ENCODE peak calls at places on chromosome 1, in four cellular contexts. P, B, M and Z are unnamed samples.

GRCh38 chr1:216420746-216421145 is 2.5 kb downstream of the USH2A start:
- DNase-seq in M (no peak), P (no peak), B (no peak), Z (no peak)

GRCh38 chr1:205519541-205520131 is 15.2 kb downstream of the CDK18 start:
- DNase-seq in M (no peak), B (peak), P (no peak), Z (no peak)

GRCh38 chr1:48674641-48675040 is 102.0 kb downstream of the BEND5 start:
- DNase-seq in M (no peak), B (no peak), P (peak), Z (peak)

GRCh38 chr1:205922806-205923205 is 20.4 kb downstream of the SLC26A9 start:
- DNase-seq in P (no peak), M (no peak), B (peak), Z (no peak)

GRCh38 chr1:116336250-116336649 is 36.8 kb upstream of the ATP1A1 start:
- DNase-seq in M (no peak), P (no peak), B (no peak), Z (no peak)

GRCh38 chr1:109535971-109536491 is 3.6 kb upstream of the GPR61 start:
- DNase-seq in B (no peak), M (no peak), P (no peak), Z (peak)

GRCh38 chr1:150186789-150187559 is 37.3 kb downstream of the PLEKHO1 start:
- DNase-seq in M (no peak), B (no peak), P (peak), Z (peak)

GRCh38 chr1:94709891-94710581 is 110.1 kb upstream of the SLC44A3 start:
- DNase-seq in P (peak), B (no peak), M (no peak), Z (no peak)

GRCh38 chr1:31122779-31123178 is 57.3 kb upstream of the PUM1 start:
- DNase-seq in P (peak), B (no peak), M (no peak), Z (no peak)

GRCh38 chr1:225882008-225882698 is at the start of gene TMEM63A:
- DNase-seq in B (peak), P (peak), M (peak), Z (peak)

GRCh38 chr1:34867421-34867820 is 7.9 kb upstream of the SMIM12 start:
- DNase-seq in B (no peak), M (no peak), P (no peak), Z (no peak)

GRCh38 chr1:118159578-118159977 is 25.4 kb downstream of the SPAG17 start:
- DNase-seq in P (no peak), B (no peak), M (no peak), Z (no peak)

GRCh38 chr1:226082959-226083302 is 20.4 kb downstream of the H3-3A start:
- DNase-seq in M (no peak), B (peak), P (no peak), Z (peak)

GRCh38 chr1:23224721-23225648 is 7.7 kb upstream of the HTR1D start:
- DNase-seq in P (peak), B (no peak), M (no peak), Z (peak)

GRCh38 chr1:74205236-74205635 is 7.2 kb downstream of the FPGT start:
- DNase-seq in P (peak), B (no peak), M (no peak), Z (no peak)

GRCh38 chr1:245931450-245931849 is 575.6 kb downstream of the SMYD3 start:
- DNase-seq in M (no peak), B (no peak), P (no peak), Z (no peak)

GRCh38 chr1:54487571-54488050 is 60.4 kb upstream of the ACOT11 start:
- DNase-seq in P (no peak), M (peak), B (peak), Z (no peak)

GRCh38 chr1:121522061-121522759 is 337.4 kb downstream of the SRGAP2C start:
- DNase-seq in P (no peak), M (no peak), B (no peak), Z (no peak)

GRCh38 chr1:164703971-164704411 is 145.0 kb downstream of the PBX1 start:
- DNase-seq in P (no peak), M (no peak), B (no peak), Z (no peak)

GRCh38 chr1:206723500-206724472 is 39.1 kb downstream of the MAPKAPK2 start:
- DNase-seq in M (no peak), B (no peak), P (peak), Z (peak)

GRCh38 chr1:30609336-30610280 is 113.8 kb downstream of the MATN1 start:
- DNase-seq in B (no peak), P (no peak), M (peak), Z (no peak)

GRCh38 chr1:88595355-88595754 is 88.7 kb upstream of the PKN2 start:
- DNase-seq in P (peak), B (no peak), M (no peak), Z (peak)

GRCh38 chr1:34070201-34070836 is 94.7 kb downstream of the CSMD2 start:
- DNase-seq in M (no peak), B (no peak), P (no peak), Z (peak)

GRCh38 chr1:225794954-225795353 is 15.0 kb upstream of the EPHX1 start:
- DNase-seq in B (no peak), P (no peak), M (no peak), Z (no peak)

GRCh38 chr1:99548924-99549605 is 96.8 kb upstream of the PALMD start:
- DNase-seq in M (no peak), P (peak), B (no peak), Z (no peak)

GRCh38 chr1:8671313-8671917 is 146.0 kb downstream of the RERE start:
- DNase-seq in B (no peak), P (peak), M (no peak), Z (peak)

GRCh38 chr1:56123421-56123820 is 455.9 kb downstream of the PLPP3 start:
- DNase-seq in B (no peak), P (peak), M (no peak), Z (no peak)

DNA sequence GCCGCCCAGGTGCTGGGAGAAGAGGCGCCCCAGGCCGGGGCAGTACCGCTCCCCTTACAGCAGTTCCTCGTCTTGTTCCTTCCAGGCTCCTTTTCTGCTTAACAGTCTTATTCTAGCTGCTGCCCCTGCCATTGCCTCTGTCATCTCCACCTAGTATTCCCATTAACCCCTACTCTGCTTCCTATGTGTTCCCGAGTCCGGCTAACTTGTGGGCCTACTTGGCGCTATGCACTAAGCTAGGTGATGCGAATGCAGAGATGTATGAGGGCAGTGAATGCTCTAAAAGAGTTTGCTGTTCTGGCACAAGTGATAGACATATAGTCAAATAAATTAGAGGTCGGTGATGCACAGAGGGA is 276 bp upstream of the IQGAP3 start:
- DNase-seq in M (no peak), B (no peak), P (no peak), Z (no peak)
- H3K56ac ChIP-seq in M (no peak), B (no peak), P (no peak), Z (no peak)

DNA sequence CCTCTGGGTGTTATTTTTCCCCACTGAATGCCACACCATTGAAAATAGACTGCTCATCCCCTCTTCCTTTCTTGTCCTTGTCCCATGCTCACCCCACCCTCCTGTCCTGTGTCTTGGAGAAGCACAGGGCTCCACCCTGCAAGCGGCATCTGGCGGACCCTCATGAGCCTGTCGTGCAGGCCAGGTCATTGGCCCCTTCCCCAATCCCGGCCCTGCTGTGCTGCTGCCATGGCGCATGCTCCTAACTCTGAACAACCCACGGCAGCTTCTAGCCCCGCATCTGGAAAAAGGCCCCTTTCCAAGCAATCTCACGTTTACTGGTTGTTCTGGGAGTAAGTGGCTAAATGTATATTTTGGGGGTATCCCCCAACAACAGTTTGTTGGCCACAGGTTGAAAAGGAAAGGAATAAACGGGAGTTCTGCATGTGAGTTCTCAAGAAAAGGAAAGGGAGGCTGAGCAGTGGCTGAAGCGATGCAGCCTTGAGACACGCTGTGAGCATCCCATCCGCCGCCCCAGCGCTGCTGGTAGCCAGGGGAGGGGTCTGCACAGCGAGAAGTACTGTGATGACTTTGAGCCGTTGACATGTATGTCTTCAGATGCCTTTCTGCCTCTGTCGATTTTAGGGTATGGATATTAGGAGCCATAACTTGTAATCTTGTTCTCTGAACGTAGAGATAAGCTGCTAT is 16.3 kb downstream of the AGMAT start:
- DNase-seq in M (no peak), B (no peak), P (no peak), Z (no peak)
- H2BK15ac ChIP-seq in M (no peak), B (no peak), P (no peak), Z (no peak)

GRCh38 chr1:184889902-184890301 is 84.4 kb downstream of the NIBAN1 start:
- DNase-seq in P (no peak), B (no peak), M (no peak), Z (no peak)
- H3K56ac ChIP-seq in P (no peak), B (no peak), M (no peak), Z (no peak)

GRCh38 chr1:2356401-2356800 is 35.0 kb downstream of the MORN1 start:
- DNase-seq in P (no peak), B (no peak), M (no peak), Z (no peak)

GRCh38 chr1:2354511-2355407 is 36.6 kb downstream of the MORN1 start:
- DNase-seq in M (no peak), B (no peak), P (no peak), Z (no peak)

GRCh38 chr1:2353907-2354438 is 37.4 kb downstream of the MORN1 start:
- DNase-seq in P (no peak), M (no peak), B (no peak), Z (no peak)

GRCh38 chr1:2356911-2357845 is 34.2 kb downstream of the MORN1 start:
- DNase-seq in P (no peak), B (no peak), M (no peak), Z (no peak)

DNA sequence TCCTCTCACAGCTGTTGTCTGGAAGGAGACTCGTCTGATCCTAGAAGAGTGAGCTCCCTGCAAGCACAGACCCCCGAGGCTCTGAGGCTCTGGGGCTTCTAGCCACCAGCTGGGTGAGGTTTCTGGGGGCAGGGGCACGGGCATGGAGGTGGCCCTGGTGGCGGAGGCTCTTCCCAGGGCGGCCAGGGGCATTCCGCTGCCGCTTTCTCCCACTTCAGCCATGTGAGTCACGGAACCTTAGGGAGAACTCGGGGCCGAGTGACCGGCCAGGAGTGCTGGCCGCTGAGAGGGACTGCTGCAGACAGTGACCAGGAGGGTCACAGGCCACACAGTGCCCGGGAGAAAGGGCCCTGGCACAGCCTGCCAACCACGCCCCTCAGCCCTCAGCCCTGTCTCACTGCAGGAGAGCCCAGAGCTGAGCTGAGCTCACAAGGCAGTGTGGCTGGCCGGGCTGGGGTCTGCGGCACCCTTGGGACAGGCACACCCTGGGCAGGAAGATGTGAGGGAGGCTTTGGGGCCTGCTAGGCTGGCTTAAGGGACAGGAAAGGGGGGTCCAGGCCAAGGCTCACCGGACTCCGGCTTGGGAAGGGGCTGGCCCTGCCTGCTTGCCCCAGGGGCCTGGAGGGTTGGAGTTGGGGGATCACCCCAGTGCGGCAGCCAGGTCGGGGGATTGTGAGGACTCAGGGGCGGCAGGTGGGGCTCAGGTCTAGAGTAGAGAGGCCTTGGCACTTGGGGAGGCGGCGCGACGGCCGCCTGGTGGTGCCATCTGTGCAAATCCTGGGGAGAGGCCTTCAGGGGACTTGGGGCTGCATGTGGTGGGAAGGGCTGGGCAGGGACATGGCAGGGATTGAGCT is 35.7 kb downstream of the MORN1 start:
- DNase-seq in M (no peak), B (no peak), P (no peak), Z (no peak)
- H2BK15ac ChIP-seq in M (no peak), B (no peak), P (no peak), Z (no peak)

GRCh38 chr1:12644237-12644636 is 352 bp downstream of the AADACL4 start:
- DNase-seq in P (no peak), B (no peak), M (no peak), Z (no peak)
- H3K56ac ChIP-seq in P (no peak), B (no peak), M (no peak), Z (no peak)

DNA sequence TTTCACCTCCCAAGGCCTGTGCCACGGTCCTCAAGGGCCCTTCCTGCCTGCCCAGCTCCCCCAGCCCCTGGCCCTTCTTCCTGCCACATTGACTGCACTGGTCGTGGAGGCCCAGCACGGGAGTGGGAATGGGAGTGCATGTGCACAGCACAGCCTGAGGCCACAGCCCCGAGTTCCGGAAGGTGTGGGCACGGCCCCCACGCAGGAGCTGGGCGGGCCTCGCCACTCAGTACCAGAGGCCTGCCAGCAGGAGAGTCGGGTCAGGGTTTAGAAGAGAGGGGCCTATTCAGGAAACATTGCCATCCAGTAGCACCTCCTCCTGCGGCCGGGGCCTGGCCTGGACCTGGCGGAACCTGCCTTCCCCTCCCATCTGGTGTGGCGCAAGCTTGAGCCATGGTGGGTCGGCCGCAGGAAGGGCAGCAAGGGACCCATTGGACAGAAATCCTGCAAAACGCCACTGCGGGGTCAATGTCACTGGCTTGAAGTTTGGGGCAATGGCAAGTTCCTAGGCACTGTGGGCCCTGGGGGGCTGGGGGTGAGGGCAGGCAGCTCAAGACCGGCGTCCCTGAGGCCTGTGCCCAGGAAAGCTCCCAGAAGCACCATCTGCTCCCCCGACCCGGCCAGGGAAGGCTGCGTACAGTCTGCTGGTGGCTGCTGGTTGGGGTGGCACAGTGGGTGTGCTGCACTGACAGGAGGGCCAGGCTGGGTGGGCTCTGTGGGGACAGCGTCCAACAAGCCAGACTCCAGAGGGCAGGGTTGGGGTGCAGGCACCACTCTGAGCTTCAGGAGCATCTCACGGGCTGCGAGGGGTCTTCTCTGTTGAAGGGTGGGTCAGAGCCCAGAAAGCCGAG is 1.8 kb upstream of the TMEM52 start:
- DNase-seq in M (no peak), P (no peak), B (peak), Z (no peak)
- H2BK15ac ChIP-seq in M (peak), P (no peak), B (no peak), Z (no peak)

DNA sequence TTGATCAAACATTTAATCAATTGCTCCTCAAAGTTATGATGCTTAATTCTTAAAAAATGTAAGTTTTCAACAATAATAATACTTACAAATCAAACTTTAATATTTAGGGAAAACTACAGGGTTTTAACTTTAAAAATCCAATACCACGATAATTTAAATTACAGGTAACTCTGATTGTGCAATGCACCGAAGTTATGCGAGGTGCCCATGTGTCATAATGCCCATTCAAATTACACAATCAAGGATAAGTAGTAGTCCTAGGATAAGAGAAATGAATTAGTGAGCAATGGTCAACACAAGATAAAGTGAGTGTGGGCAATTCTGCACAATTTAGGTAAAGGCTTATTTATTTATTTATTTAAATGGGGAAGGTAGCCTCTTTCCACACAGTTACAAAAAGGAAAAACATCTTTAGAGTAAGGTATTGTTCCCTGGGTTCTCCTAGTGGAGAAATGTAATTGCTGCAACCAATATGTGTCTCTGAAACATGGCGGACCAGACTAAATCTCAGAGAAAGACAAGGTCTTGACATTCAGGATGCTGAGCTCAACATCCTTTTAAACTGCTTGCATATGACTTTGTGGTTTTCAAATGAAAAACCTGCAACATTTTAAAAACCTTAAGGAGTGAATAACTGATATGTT is 164.2 kb downstream of the TTLL7 start:
- DNase-seq in M (no peak), P (no peak), B (no peak), Z (no peak)
- H3K56ac ChIP-seq in M (no peak), P (no peak), B (no peak), Z (no peak)

GRCh38 chr1:11447903-11448302 is 31.1 kb upstream of the DISP3 start:
- DNase-seq in B (peak), M (no peak), P (no peak), Z (no peak)

GRCh38 chr1:11453742-11454442 is 25.1 kb upstream of the DISP3 start:
- DNase-seq in M (no peak), P (no peak), B (no peak), Z (no peak)

GRCh38 chr1:11450310-11450709 is 28.6 kb upstream of the DISP3 start:
- DNase-seq in P (no peak), M (no peak), B (no peak), Z (no peak)

GRCh38 chr1:11444907-11445306 is 34.0 kb upstream of the DISP3 start:
- DNase-seq in P (no peak), B (no peak), M (no peak), Z (no peak)

GRCh38 chr1:11448375-11449085 is 30.4 kb upstream of the DISP3 start:
- DNase-seq in B (no peak), M (no peak), P (no peak), Z (no peak)
- H2BK15ac ChIP-seq in B (no peak), M (no peak), P (no peak), Z (no peak)

GRCh38 chr1:92707292-92707691 is 77.6 kb downstream of the EVI5 start:
- DNase-seq in M (no peak), B (no peak), P (no peak), Z (no peak)

GRCh38 chr1:92708368-92708950 is 76.4 kb downstream of the EVI5 start:
- DNase-seq in B (no peak), M (no peak), P (peak), Z (no peak)

GRCh38 chr1:92709738-92710137 is 75.2 kb downstream of the EVI5 start:
- DNase-seq in M (no peak), P (peak), B (no peak), Z (peak)

GRCh38 chr1:92707709-92708108 is 77.2 kb downstream of the EVI5 start:
- DNase-seq in P (no peak), M (no peak), B (no peak), Z (no peak)

GRCh38 chr1:92705456-92705855 is 79.5 kb downstream of the EVI5 start:
- DNase-seq in P (peak), M (no peak), B (no peak), Z (peak)
- H3K56ac ChIP-seq in P (no peak), M (no peak), B (no peak), Z (no peak)